ENCODE peak calls at places on chromosome 5, in five cellular contexts. P is HT1080; T is pulmonary artery endothelial cell; R is CD4-positive, alpha-beta memory T cell; Z is SK-MEL-5. X is an unnamed sample.

GRCh38 chr5:27855491-27855890 is 817.1 kb upstream of the CDH9 start:
- DNase-seq in P (no peak), T (no peak), R (no peak), Z (no peak), X (no peak)

GRCh38 chr5:172403191-172403794 is 51.0 kb downstream of the SH3PXD2B start:
- DNase-seq in P (no peak), T (no peak), R (no peak), Z (no peak), X (no peak)

GRCh38 chr5:122130152-122130551 is 806 bp downstream of the ZNF474 start:
- DNase-seq in P (peak), T (no peak), R (no peak), Z (peak), X (no peak)

GRCh38 chr5:72204946-72205345 is 97.7 kb downstream of the MAP1B start:
- DNase-seq in P (peak), T (no peak), R (no peak), Z (no peak), X (no peak)

GRCh38 chr5:33287242-33287641 is 153.5 kb upstream of the TARS1 start:
- DNase-seq in P (no peak), T (no peak), R (no peak), Z (peak), X (no peak)

GRCh38 chr5:79621056-79621455 is 8.8 kb downstream of the TENT2 start:
- DNase-seq in P (peak), T (no peak), R (no peak), Z (no peak), X (no peak)

GRCh38 chr5:149680810-149681221 is 49.3 kb upstream of the PPARGC1B start:
- DNase-seq in P (no peak), T (no peak), R (no peak), Z (no peak), X (no peak)

GRCh38 chr5:160260881-160261815 is 31.8 kb downstream of the FABP6 start:
- DNase-seq in P (peak), T (peak), R (no peak), Z (no peak), X (peak)

GRCh38 chr5:90546216-90546837 is 12.3 kb upstream of the ADGRV1 start:
- DNase-seq in P (no peak), T (no peak), R (no peak), Z (no peak), X (no peak)

GRCh38 chr5:84406111-84406510 is 21.4 kb upstream of the EDIL3 start:
- DNase-seq in P (no peak), T (no peak), R (no peak), Z (no peak), X (no peak)

GRCh38 chr5:53130206-53130605 is 20.6 kb upstream of the MOCS2 start:
- DNase-seq in P (no peak), T (no peak), R (no peak), Z (no peak), X (no peak)

GRCh38 chr5:68554566-68555279 is 339.2 kb downstream of the PIK3R1 start:
- DNase-seq in P (no peak), T (no peak), R (no peak), Z (no peak), X (no peak)

GRCh38 chr5:97874491-97874890 is 691.4 kb upstream of the RIOK2 start:
- DNase-seq in P (no peak), T (no peak), R (no peak), Z (no peak), X (no peak)

X was measured in smooth muscle cell of the brain vasculature.